ENCODE peak calls at places on chromosome 12, in ten cellular contexts. One of them, this sample, is unnamed.

GRCh38 chr12:34397591-34398365 is 375.5 kb downstream of the ALG10 start:
- DNase-seq in stimulated activated CD8-positive, alpha-beta memory T cell treated with anti-CD3 and anti-CD28 coated beads, Interleukin-15, amount 100 ng/mL, for 48 hours: no peak
- DNase-seq in HepG2: no peak
- DNase-seq in NCI-H1092 treated with DMSO at 0.1 percent for 48 hours: no peak
- DNase-seq in fibroblast of mammary gland: no peak
- DNase-seq in tibial artery: peak
- DNase-seq in AG09309: no peak
- DNase-seq in astrocyte of the spinal cord: no peak
- DNase-seq in HS-5: no peak
- DNase-seq in GM12865: no peak
- DNase-seq in this sample: no peak

GRCh38 chr12:49092086-49092815 is 2.4 kb downstream of the DHH start:
- DNase-seq in stimulated activated CD8-positive, alpha-beta memory T cell treated with anti-CD3 and anti-CD28 coated beads, Interleukin-15, amount 100 ng/mL, for 48 hours: peak
- DNase-seq in HepG2: peak
- DNase-seq in NCI-H1092 treated with DMSO at 0.1 percent for 48 hours: no peak
- DNase-seq in fibroblast of mammary gland: peak
- DNase-seq in tibial artery: no peak
- DNase-seq in AG09309: no peak
- DNase-seq in astrocyte of the spinal cord: peak
- DNase-seq in HS-5: no peak
- DNase-seq in GM12865: peak
- DNase-seq in this sample: peak

GRCh38 chr12:74889073-74889472 is 320.6 kb downstream of the KCNC2 start:
- DNase-seq in stimulated activated CD8-positive, alpha-beta memory T cell treated with anti-CD3 and anti-CD28 coated beads, Interleukin-15, amount 100 ng/mL, for 48 hours: no peak
- DNase-seq in HepG2: no peak
- DNase-seq in NCI-H1092 treated with DMSO at 0.1 percent for 48 hours: no peak
- DNase-seq in fibroblast of mammary gland: no peak
- DNase-seq in tibial artery: no peak
- DNase-seq in AG09309: no peak
- DNase-seq in astrocyte of the spinal cord: no peak
- DNase-seq in HS-5: no peak
- DNase-seq in GM12865: no peak
- DNase-seq in this sample: no peak

GRCh38 chr12:123238330-123238682 is 5.1 kb downstream of the MTRFR start:
- DNase-seq in stimulated activated CD8-positive, alpha-beta memory T cell treated with anti-CD3 and anti-CD28 coated beads, Interleukin-15, amount 100 ng/mL, for 48 hours: no peak
- DNase-seq in HepG2: no peak
- DNase-seq in NCI-H1092 treated with DMSO at 0.1 percent for 48 hours: no peak
- DNase-seq in fibroblast of mammary gland: no peak
- DNase-seq in tibial artery: no peak
- DNase-seq in AG09309: no peak
- DNase-seq in astrocyte of the spinal cord: no peak
- DNase-seq in HS-5: no peak
- DNase-seq in GM12865: no peak
- DNase-seq in this sample: no peak

GRCh38 chr12:54680374-54680773 is 32.2 kb upstream of the DCD start:
- DNase-seq in stimulated activated CD8-positive, alpha-beta memory T cell treated with anti-CD3 and anti-CD28 coated beads, Interleukin-15, amount 100 ng/mL, for 48 hours: no peak
- DNase-seq in HepG2: peak
- DNase-seq in NCI-H1092 treated with DMSO at 0.1 percent for 48 hours: no peak
- DNase-seq in fibroblast of mammary gland: peak
- DNase-seq in tibial artery: no peak
- DNase-seq in AG09309: no peak
- DNase-seq in astrocyte of the spinal cord: no peak
- DNase-seq in HS-5: no peak
- DNase-seq in GM12865: peak
- DNase-seq in this sample: no peak

GRCh38 chr12:105921055-105921454 is 217.7 kb downstream of the NUAK1 start:
- DNase-seq in stimulated activated CD8-positive, alpha-beta memory T cell treated with anti-CD3 and anti-CD28 coated beads, Interleukin-15, amount 100 ng/mL, for 48 hours: no peak
- DNase-seq in HepG2: no peak
- DNase-seq in NCI-H1092 treated with DMSO at 0.1 percent for 48 hours: no peak
- DNase-seq in fibroblast of mammary gland: no peak
- DNase-seq in tibial artery: no peak
- DNase-seq in AG09309: no peak
- DNase-seq in astrocyte of the spinal cord: no peak
- DNase-seq in HS-5: no peak
- DNase-seq in GM12865: no peak
- DNase-seq in this sample: no peak

GRCh38 chr12:13241833-13242232 is 45.3 kb downstream of the EMP1 start:
- DNase-seq in stimulated activated CD8-positive, alpha-beta memory T cell treated with anti-CD3 and anti-CD28 coated beads, Interleukin-15, amount 100 ng/mL, for 48 hours: no peak
- DNase-seq in HepG2: peak
- DNase-seq in NCI-H1092 treated with DMSO at 0.1 percent for 48 hours: no peak
- DNase-seq in fibroblast of mammary gland: peak
- DNase-seq in tibial artery: no peak
- DNase-seq in AG09309: no peak
- DNase-seq in astrocyte of the spinal cord: no peak
- DNase-seq in HS-5: no peak
- DNase-seq in GM12865: no peak
- DNase-seq in this sample: no peak

GRCh38 chr12:43764528-43764927 is 5.8 kb downstream of the IRAK4 start:
- DNase-seq in stimulated activated CD8-positive, alpha-beta memory T cell treated with anti-CD3 and anti-CD28 coated beads, Interleukin-15, amount 100 ng/mL, for 48 hours: no peak
- DNase-seq in HepG2: no peak
- DNase-seq in NCI-H1092 treated with DMSO at 0.1 percent for 48 hours: no peak
- DNase-seq in fibroblast of mammary gland: no peak
- DNase-seq in tibial artery: no peak
- DNase-seq in AG09309: no peak
- DNase-seq in astrocyte of the spinal cord: no peak
- DNase-seq in HS-5: no peak
- DNase-seq in GM12865: no peak
- DNase-seq in this sample: no peak

GRCh38 chr12:64373204-64373603 is 17.4 kb downstream of the C12orf56 start:
- DNase-seq in stimulated activated CD8-positive, alpha-beta memory T cell treated with anti-CD3 and anti-CD28 coated beads, Interleukin-15, amount 100 ng/mL, for 48 hours: no peak
- DNase-seq in HepG2: no peak
- DNase-seq in NCI-H1092 treated with DMSO at 0.1 percent for 48 hours: no peak
- DNase-seq in fibroblast of mammary gland: no peak
- DNase-seq in tibial artery: no peak
- DNase-seq in AG09309: no peak
- DNase-seq in astrocyte of the spinal cord: no peak
- DNase-seq in HS-5: no peak
- DNase-seq in GM12865: no peak
- DNase-seq in this sample: no peak

GRCh38 chr12:6375269-6376078 is at the start of gene SCNN1A:
- DNase-seq in stimulated activated CD8-positive, alpha-beta memory T cell treated with anti-CD3 and anti-CD28 coated beads, Interleukin-15, amount 100 ng/mL, for 48 hours: no peak
- DNase-seq in HepG2: no peak
- DNase-seq in NCI-H1092 treated with DMSO at 0.1 percent for 48 hours: no peak
- DNase-seq in fibroblast of mammary gland: no peak
- DNase-seq in tibial artery: peak
- DNase-seq in AG09309: no peak
- DNase-seq in astrocyte of the spinal cord: no peak
- DNase-seq in HS-5: no peak
- DNase-seq in GM12865: no peak
- DNase-seq in this sample: no peak

GRCh38 chr12:130765186-130765659 is 49.1 kb upstream of the RIMBP2 start:
- DNase-seq in stimulated activated CD8-positive, alpha-beta memory T cell treated with anti-CD3 and anti-CD28 coated beads, Interleukin-15, amount 100 ng/mL, for 48 hours: no peak
- DNase-seq in HepG2: no peak
- DNase-seq in NCI-H1092 treated with DMSO at 0.1 percent for 48 hours: no peak
- DNase-seq in fibroblast of mammary gland: peak
- DNase-seq in tibial artery: no peak
- DNase-seq in AG09309: no peak
- DNase-seq in astrocyte of the spinal cord: peak
- DNase-seq in HS-5: peak
- DNase-seq in GM12865: peak
- DNase-seq in this sample: no peak

GRCh38 chr12:28550757-28551381 is 360.6 kb downstream of the CCDC91 start:
- DNase-seq in stimulated activated CD8-positive, alpha-beta memory T cell treated with anti-CD3 and anti-CD28 coated beads, Interleukin-15, amount 100 ng/mL, for 48 hours: no peak
- DNase-seq in HepG2: peak
- DNase-seq in NCI-H1092 treated with DMSO at 0.1 percent for 48 hours: no peak
- DNase-seq in fibroblast of mammary gland: peak
- DNase-seq in tibial artery: no peak
- DNase-seq in AG09309: peak
- DNase-seq in astrocyte of the spinal cord: peak
- DNase-seq in HS-5: peak
- DNase-seq in GM12865: no peak
- DNase-seq in this sample: peak

GRCh38 chr12:57215668-57216013 is 953 bp upstream of the NXPH4 start:
- DNase-seq in stimulated activated CD8-positive, alpha-beta memory T cell treated with anti-CD3 and anti-CD28 coated beads, Interleukin-15, amount 100 ng/mL, for 48 hours: no peak
- DNase-seq in HepG2: no peak
- DNase-seq in NCI-H1092 treated with DMSO at 0.1 percent for 48 hours: no peak
- DNase-seq in fibroblast of mammary gland: no peak
- DNase-seq in tibial artery: no peak
- DNase-seq in AG09309: no peak
- DNase-seq in astrocyte of the spinal cord: no peak
- DNase-seq in HS-5: no peak
- DNase-seq in GM12865: peak
- DNase-seq in this sample: no peak

GRCh38 chr12:12123209-12123608 is 52.5 kb downstream of the BCL2L14 start:
- DNase-seq in stimulated activated CD8-positive, alpha-beta memory T cell treated with anti-CD3 and anti-CD28 coated beads, Interleukin-15, amount 100 ng/mL, for 48 hours: no peak
- DNase-seq in HepG2: no peak
- DNase-seq in NCI-H1092 treated with DMSO at 0.1 percent for 48 hours: no peak
- DNase-seq in fibroblast of mammary gland: no peak
- DNase-seq in tibial artery: no peak
- DNase-seq in AG09309: no peak
- DNase-seq in astrocyte of the spinal cord: no peak
- DNase-seq in HS-5: no peak
- DNase-seq in GM12865: no peak
- DNase-seq in this sample: no peak

GRCh38 chr12:11446372-11446771 is 51.0 kb upstream of the PRB2 start:
- DNase-seq in stimulated activated CD8-positive, alpha-beta memory T cell treated with anti-CD3 and anti-CD28 coated beads, Interleukin-15, amount 100 ng/mL, for 48 hours: no peak
- DNase-seq in HepG2: no peak
- DNase-seq in NCI-H1092 treated with DMSO at 0.1 percent for 48 hours: no peak
- DNase-seq in fibroblast of mammary gland: no peak
- DNase-seq in tibial artery: no peak
- DNase-seq in AG09309: no peak
- DNase-seq in astrocyte of the spinal cord: no peak
- DNase-seq in HS-5: peak
- DNase-seq in GM12865: peak
- DNase-seq in this sample: no peak

GRCh38 chr12:75750950-75751349 is 239.5 kb upstream of the KRR1 start:
- DNase-seq in stimulated activated CD8-positive, alpha-beta memory T cell treated with anti-CD3 and anti-CD28 coated beads, Interleukin-15, amount 100 ng/mL, for 48 hours: no peak
- DNase-seq in HepG2: peak
- DNase-seq in NCI-H1092 treated with DMSO at 0.1 percent for 48 hours: no peak
- DNase-seq in fibroblast of mammary gland: peak
- DNase-seq in tibial artery: no peak
- DNase-seq in AG09309: peak
- DNase-seq in astrocyte of the spinal cord: peak
- DNase-seq in HS-5: no peak
- DNase-seq in GM12865: no peak
- DNase-seq in this sample: no peak

GRCh38 chr12:96136129-96136528 is 58.0 kb upstream of the ELK3 start:
- DNase-seq in stimulated activated CD8-positive, alpha-beta memory T cell treated with anti-CD3 and anti-CD28 coated beads, Interleukin-15, amount 100 ng/mL, for 48 hours: no peak
- DNase-seq in HepG2: no peak
- DNase-seq in NCI-H1092 treated with DMSO at 0.1 percent for 48 hours: no peak
- DNase-seq in fibroblast of mammary gland: peak
- DNase-seq in tibial artery: no peak
- DNase-seq in AG09309: peak
- DNase-seq in astrocyte of the spinal cord: peak
- DNase-seq in HS-5: no peak
- DNase-seq in GM12865: no peak
- DNase-seq in this sample: no peak

GRCh38 chr12:70248916-70249315 is 5.7 kb downstream of the CNOT2 start:
- DNase-seq in stimulated activated CD8-positive, alpha-beta memory T cell treated with anti-CD3 and anti-CD28 coated beads, Interleukin-15, amount 100 ng/mL, for 48 hours: no peak
- DNase-seq in HepG2: no peak
- DNase-seq in NCI-H1092 treated with DMSO at 0.1 percent for 48 hours: no peak
- DNase-seq in fibroblast of mammary gland: peak
- DNase-seq in tibial artery: no peak
- DNase-seq in AG09309: no peak
- DNase-seq in astrocyte of the spinal cord: no peak
- DNase-seq in HS-5: no peak
- DNase-seq in GM12865: no peak
- DNase-seq in this sample: no peak

GRCh38 chr12:57152408-57153038 is 5.1 kb upstream of the LRP1-AS start:
- DNase-seq in stimulated activated CD8-positive, alpha-beta memory T cell treated with anti-CD3 and anti-CD28 coated beads, Interleukin-15, amount 100 ng/mL, for 48 hours: no peak
- DNase-seq in HepG2: no peak
- DNase-seq in NCI-H1092 treated with DMSO at 0.1 percent for 48 hours: no peak
- DNase-seq in fibroblast of mammary gland: peak
- DNase-seq in tibial artery: peak
- DNase-seq in AG09309: no peak
- DNase-seq in astrocyte of the spinal cord: peak
- DNase-seq in HS-5: no peak
- DNase-seq in GM12865: no peak
- DNase-seq in this sample: no peak

GRCh38 chr12:82522762-82523161 is 163.9 kb upstream of the TMTC2 start:
- DNase-seq in stimulated activated CD8-positive, alpha-beta memory T cell treated with anti-CD3 and anti-CD28 coated beads, Interleukin-15, amount 100 ng/mL, for 48 hours: no peak
- DNase-seq in HepG2: no peak
- DNase-seq in NCI-H1092 treated with DMSO at 0.1 percent for 48 hours: no peak
- DNase-seq in fibroblast of mammary gland: no peak
- DNase-seq in tibial artery: no peak
- DNase-seq in AG09309: no peak
- DNase-seq in astrocyte of the spinal cord: no peak
- DNase-seq in HS-5: no peak
- DNase-seq in GM12865: no peak
- DNase-seq in this sample: no peak

GRCh38 chr12:53791735-53792326 is 40.1 kb upstream of the CISTR start:
- DNase-seq in stimulated activated CD8-positive, alpha-beta memory T cell treated with anti-CD3 and anti-CD28 coated beads, Interleukin-15, amount 100 ng/mL, for 48 hours: no peak
- DNase-seq in HepG2: no peak
- DNase-seq in NCI-H1092 treated with DMSO at 0.1 percent for 48 hours: no peak
- DNase-seq in fibroblast of mammary gland: peak
- DNase-seq in tibial artery: no peak
- DNase-seq in AG09309: no peak
- DNase-seq in astrocyte of the spinal cord: no peak
- DNase-seq in HS-5: no peak
- DNase-seq in GM12865: peak
- DNase-seq in this sample: no peak

GRCh38 chr12:11885261-11886038 is 185.3 kb upstream of the BCL2L14 start:
- DNase-seq in stimulated activated CD8-positive, alpha-beta memory T cell treated with anti-CD3 and anti-CD28 coated beads, Interleukin-15, amount 100 ng/mL, for 48 hours: no peak
- DNase-seq in HepG2: peak
- DNase-seq in NCI-H1092 treated with DMSO at 0.1 percent for 48 hours: peak
- DNase-seq in fibroblast of mammary gland: peak
- DNase-seq in tibial artery: no peak
- DNase-seq in AG09309: no peak
- DNase-seq in astrocyte of the spinal cord: peak
- DNase-seq in HS-5: no peak
- DNase-seq in GM12865: no peak
- DNase-seq in this sample: no peak

GRCh38 chr12:104603545-104603973 is 146.8 kb downstream of the CHST11 start:
- DNase-seq in stimulated activated CD8-positive, alpha-beta memory T cell treated with anti-CD3 and anti-CD28 coated beads, Interleukin-15, amount 100 ng/mL, for 48 hours: no peak
- DNase-seq in HepG2: no peak
- DNase-seq in NCI-H1092 treated with DMSO at 0.1 percent for 48 hours: no peak
- DNase-seq in fibroblast of mammary gland: peak
- DNase-seq in tibial artery: no peak
- DNase-seq in AG09309: no peak
- DNase-seq in astrocyte of the spinal cord: no peak
- DNase-seq in HS-5: peak
- DNase-seq in GM12865: no peak
- DNase-seq in this sample: no peak

GRCh38 chr12:32895688-32896437 is 714 bp downstream of the PKP2 start:
- DNase-seq in stimulated activated CD8-positive, alpha-beta memory T cell treated with anti-CD3 and anti-CD28 coated beads, Interleukin-15, amount 100 ng/mL, for 48 hours: no peak
- DNase-seq in HepG2: peak
- DNase-seq in NCI-H1092 treated with DMSO at 0.1 percent for 48 hours: no peak
- DNase-seq in fibroblast of mammary gland: no peak
- DNase-seq in tibial artery: no peak
- DNase-seq in AG09309: no peak
- DNase-seq in astrocyte of the spinal cord: no peak
- DNase-seq in HS-5: no peak
- DNase-seq in GM12865: no peak
- DNase-seq in this sample: no peak

GRCh38 chr12:15601210-15601800 is 187.9 kb downstream of the EPS8 start:
- DNase-seq in stimulated activated CD8-positive, alpha-beta memory T cell treated with anti-CD3 and anti-CD28 coated beads, Interleukin-15, amount 100 ng/mL, for 48 hours: no peak
- DNase-seq in HepG2: no peak
- DNase-seq in NCI-H1092 treated with DMSO at 0.1 percent for 48 hours: no peak
- DNase-seq in fibroblast of mammary gland: peak
- DNase-seq in tibial artery: no peak
- DNase-seq in AG09309: peak
- DNase-seq in astrocyte of the spinal cord: peak
- DNase-seq in HS-5: peak
- DNase-seq in GM12865: no peak
- DNase-seq in this sample: no peak

GRCh38 chr12:111784953-111785352 is 18.2 kb downstream of the ALDH2 start:
- DNase-seq in stimulated activated CD8-positive, alpha-beta memory T cell treated with anti-CD3 and anti-CD28 coated beads, Interleukin-15, amount 100 ng/mL, for 48 hours: no peak
- DNase-seq in HepG2: no peak
- DNase-seq in NCI-H1092 treated with DMSO at 0.1 percent for 48 hours: no peak
- DNase-seq in fibroblast of mammary gland: no peak
- DNase-seq in tibial artery: no peak
- DNase-seq in AG09309: no peak
- DNase-seq in astrocyte of the spinal cord: no peak
- DNase-seq in HS-5: no peak
- DNase-seq in GM12865: no peak
- DNase-seq in this sample: no peak

GRCh38 chr12:29921307-29921706 is 137.6 kb upstream of the TMTC1 start:
- DNase-seq in stimulated activated CD8-positive, alpha-beta memory T cell treated with anti-CD3 and anti-CD28 coated beads, Interleukin-15, amount 100 ng/mL, for 48 hours: no peak
- DNase-seq in HepG2: peak
- DNase-seq in NCI-H1092 treated with DMSO at 0.1 percent for 48 hours: no peak
- DNase-seq in fibroblast of mammary gland: peak
- DNase-seq in tibial artery: no peak
- DNase-seq in AG09309: no peak
- DNase-seq in astrocyte of the spinal cord: peak
- DNase-seq in HS-5: no peak
- DNase-seq in GM12865: no peak
- DNase-seq in this sample: no peak

GRCh38 chr12:94032368-94032767 is 116.0 kb upstream of the PLXNC1 start:
- DNase-seq in stimulated activated CD8-positive, alpha-beta memory T cell treated with anti-CD3 and anti-CD28 coated beads, Interleukin-15, amount 100 ng/mL, for 48 hours: no peak
- DNase-seq in HepG2: no peak
- DNase-seq in NCI-H1092 treated with DMSO at 0.1 percent for 48 hours: no peak
- DNase-seq in fibroblast of mammary gland: no peak
- DNase-seq in tibial artery: no peak
- DNase-seq in AG09309: no peak
- DNase-seq in astrocyte of the spinal cord: no peak
- DNase-seq in HS-5: no peak
- DNase-seq in GM12865: no peak
- DNase-seq in this sample: no peak

This sample was measured in globus pallidus.